ENCODE peak calls at places on chromosomes 2 and 18, in four cellular contexts. One of them, this sample, is unnamed. For H3K27me3, the result is how much of the 10 kb centered on the place peaks cover.

GRCh38 chr2:229270551-229271410 is at the start of gene PID1:
- DNase-seq in left lung: peak
- DNase-seq in tibial nerve: no peak
- DNase-seq in heart right ventricle: no peak
- DNase-seq in this sample: no peak

GRCh38 chr18:23716516-23716915 is 27.3 kb downstream of the LAMA3 start:
- DNase-seq in left lung: no peak
- DNase-seq in tibial nerve: no peak
- DNase-seq in heart right ventricle: no peak
- DNase-seq in this sample: no peak

GRCh38 chr2:39851691-39852110 is 72.6 kb upstream of the THUMPD2 start:
- DNase-seq in heart right ventricle: peak
- DNase-seq in left lung: no peak
- DNase-seq in tibial nerve: no peak
- DNase-seq in this sample: no peak

GRCh38 chr2:219308142-219309093 is 783 bp downstream of the PTPRN start:
- DNase-seq in heart right ventricle: peak
- DNase-seq in tibial nerve: no peak
- DNase-seq in left lung: peak
- DNase-seq in this sample: no peak

GRCh38 chr2:195337597-195337996 is 319.4 kb upstream of the SLC39A10 start:
- DNase-seq in tibial nerve: no peak
- DNase-seq in left lung: no peak
- DNase-seq in heart right ventricle: no peak
- DNase-seq in this sample: no peak

GRCh38 chr2:105809099-105809473 is 64.4 kb downstream of the NCK2 start:
- DNase-seq in tibial nerve: no peak
- DNase-seq in heart right ventricle: no peak
- DNase-seq in left lung: no peak
- DNase-seq in this sample: no peak

GRCh38 chr2:3516831-3517230 is 2.5 kb downstream of the ADI1 start:
- DNase-seq in tibial nerve: no peak
- DNase-seq in heart right ventricle: no peak
- DNase-seq in left lung: no peak
- DNase-seq in this sample: no peak

GRCh38 chr18:26091047-26091630 is 726 bp upstream of the SS18 start:
- DNase-seq in left lung: no peak
- DNase-seq in tibial nerve: peak
- DNase-seq in heart right ventricle: no peak
- DNase-seq in this sample: no peak

GRCh38 chr2:100222844-100223243 is 80.5 kb upstream of the AFF3 start:
- DNase-seq in heart right ventricle: no peak
- DNase-seq in tibial nerve: no peak
- DNase-seq in left lung: no peak
- DNase-seq in this sample: no peak

GRCh38 chr2:12399244-12399643 is 317.5 kb upstream of the TRIB2 start:
- DNase-seq in heart right ventricle: no peak
- DNase-seq in left lung: no peak
- DNase-seq in tibial nerve: no peak
- DNase-seq in this sample: no peak

GRCh38 chr2:176127769-176128072 is 1.8 kb upstream of the HOXD8 start:
- DNase-seq in left lung: no peak
- DNase-seq in heart right ventricle: no peak
- DNase-seq in tibial nerve: no peak
- DNase-seq in this sample: no peak

GRCh38 chr2:236849508-236849907 is 236.2 kb upstream of the COPS8 start:
- DNase-seq in left lung: no peak
- DNase-seq in heart right ventricle: no peak
- DNase-seq in tibial nerve: no peak
- DNase-seq in this sample: no peak

GRCh38 chr18:55102958-55103456 is 143.7 kb upstream of the CCDC68 start:
- DNase-seq in left lung: no peak
- DNase-seq in tibial nerve: no peak
- DNase-seq in heart right ventricle: no peak
- DNase-seq in this sample: no peak

GRCh38 chr2:30503007-30503691 is 56.1 kb downstream of the LCLAT1 start:
- DNase-seq in left lung: no peak
- DNase-seq in heart right ventricle: no peak
- DNase-seq in tibial nerve: no peak
- DNase-seq in this sample: no peak

GRCh38 chr18:8754995-8755955 is 49.9 kb downstream of the MTCL1 start:
- DNase-seq in tibial nerve: no peak
- DNase-seq in heart right ventricle: no peak
- DNase-seq in left lung: peak
- DNase-seq in this sample: no peak

GRCh38 chr18:75256376-75256775 is 45.8 kb downstream of the TSHZ1 start:
- DNase-seq in tibial nerve: no peak
- DNase-seq in left lung: no peak
- DNase-seq in heart right ventricle: no peak
- DNase-seq in this sample: no peak

GRCh38 chr2:127348421-127349000 is 39.3 kb downstream of the MAP3K2 start:
- DNase-seq in heart right ventricle: no peak
- DNase-seq in left lung: no peak
- DNase-seq in tibial nerve: no peak
- DNase-seq in this sample: no peak

GRCh38 chr2:149360106-149360505 is 29.7 kb downstream of the LYPD6 start:
- DNase-seq in heart right ventricle: no peak
- DNase-seq in left lung: no peak
- DNase-seq in tibial nerve: no peak
- DNase-seq in this sample: no peak

GRCh38 chr2:172416447-172417058 is 10.8 kb upstream of the ITGA6 start:
- DNase-seq in left lung: no peak
- DNase-seq in heart right ventricle: no peak
- DNase-seq in tibial nerve: no peak
- DNase-seq in this sample: no peak

GRCh38 chr2:236597629-236598028 is 28.0 kb downstream of the ACKR3 start:
- DNase-seq in heart right ventricle: no peak
- DNase-seq in tibial nerve: no peak
- DNase-seq in left lung: no peak
- DNase-seq in this sample: no peak

GRCh38 chr2:195967336-195967735 is 101.3 kb downstream of the DNAH7 start:
- DNase-seq in tibial nerve: no peak
- DNase-seq in left lung: no peak
- DNase-seq in heart right ventricle: no peak
- DNase-seq in this sample: no peak

GRCh38 chr2:162711832-162712540 is 126.6 kb downstream of the KCNH7 start:
- DNase-seq in left lung: no peak
- DNase-seq in heart right ventricle: no peak
- DNase-seq in tibial nerve: no peak
- DNase-seq in this sample: no peak

GRCh38 chr2:226213717-226214116 is 585.9 kb downstream of the IRS1 start:
- DNase-seq in left lung: no peak
- DNase-seq in tibial nerve: no peak
- DNase-seq in heart right ventricle: no peak
- DNase-seq in this sample: no peak

GRCh38 chr2:217279571-217279970 is 419.7 kb upstream of the TNP1 start:
- DNase-seq in heart right ventricle: peak
- DNase-seq in tibial nerve: no peak
- DNase-seq in left lung: no peak
- DNase-seq in this sample: no peak

GRCh38 chr18:40911582-40912254 is 1043.3 kb upstream of the PIK3C3 start:
- DNase-seq in left lung: no peak
- DNase-seq in tibial nerve: no peak
- DNase-seq in heart right ventricle: no peak
- DNase-seq in this sample: no peak

DNA sequence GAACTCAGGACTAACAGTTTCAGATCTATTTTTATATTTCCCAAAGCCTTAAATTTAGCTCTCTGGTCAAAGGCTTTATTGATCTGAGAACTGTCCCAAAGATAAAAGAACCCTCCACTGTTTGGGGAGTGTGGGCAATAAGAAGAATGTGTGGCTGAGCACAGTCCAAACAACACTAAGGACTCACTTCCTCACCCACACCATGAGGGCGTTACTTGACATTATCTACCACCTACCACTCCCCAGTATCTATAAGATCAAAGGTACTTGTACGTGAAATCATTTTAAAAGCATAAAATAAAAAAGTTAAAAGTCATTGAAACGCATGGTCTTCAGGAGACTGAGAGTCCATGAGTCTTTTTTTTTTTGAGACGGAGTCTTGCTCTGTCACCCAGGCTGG is 54.6 kb upstream of the NFU1 start:
- DNase-seq in heart right ventricle: no peak
- DNase-seq in left lung: no peak
- DNase-seq in tibial nerve: no peak
- DNase-seq in this sample: no peak
- H3K27me3 ChIP-seq in heart right ventricle: under half
- H3K27me3 ChIP-seq in left lung: under half
- H3K27me3 ChIP-seq in tibial nerve: under half
- H3K27me3 ChIP-seq in this sample: under half

GRCh38 chr2:85791704-85792565 is 38.1 kb downstream of the ATOH8 start:
- DNase-seq in heart right ventricle: no peak
- DNase-seq in left lung: peak
- DNase-seq in tibial nerve: no peak
- DNase-seq in this sample: no peak
- H3K27ac ChIP-seq in heart right ventricle: peak
- H3K27ac ChIP-seq in left lung: no peak
- H3K27ac ChIP-seq in tibial nerve: peak
- H3K27ac ChIP-seq in this sample: peak

GRCh38 chr2:38174646-38175096 is 98.7 kb upstream of the CYP1B1 start:
- DNase-seq in heart right ventricle: no peak
- DNase-seq in tibial nerve: no peak
- DNase-seq in left lung: no peak
- DNase-seq in this sample: no peak
- H3K27me3 ChIP-seq in heart right ventricle: under half
- H3K27me3 ChIP-seq in tibial nerve: under half
- H3K27me3 ChIP-seq in left lung: under half
- H3K27me3 ChIP-seq in this sample: under half

GRCh38 chr2:223696719-223697118 is 94.6 kb upstream of the SCG2 start:
- DNase-seq in heart right ventricle: no peak
- DNase-seq in left lung: no peak
- DNase-seq in tibial nerve: no peak
- DNase-seq in this sample: no peak
- H3K27ac ChIP-seq in heart right ventricle: no peak
- H3K27ac ChIP-seq in left lung: no peak
- H3K27ac ChIP-seq in tibial nerve: no peak
- H3K27ac ChIP-seq in this sample: peak

This sample was measured in esophagus squamous epithelium.